ENCODE peak calls at places on chromosome 3, in five cellular contexts. Z is H1, Y is K562, I is IMR-90, E is keratinocyte. O is an unnamed sample.

GRCh38 chr3:69761896-69762789 is 22.9 kb downstream of the MITF start:
- DNase-seq in E (no peak), Z (no peak), Y (no peak), I (peak; percentile 88), O (no peak)

GRCh38 chr3:159830523-159831151 is 158.0 kb upstream of the IL12A start:
- DNase-seq in E (no peak), Y (no peak), Z (no peak), I (peak; percentile 52), O (no peak)

GRCh38 chr3:153289334-153289808 is 127.3 kb downstream of the RAP2B start:
- DNase-seq in Y (peak; percentile 69), Z (no peak), I (peak; percentile 63), E (no peak), O (no peak)

GRCh38 chr3:10121064-10121463 is 5.6 kb downstream of the BRK1 start:
- DNase-seq in I (no peak), E (no peak), Y (no peak), Z (no peak), O (no peak)

GRCh38 chr3:72317491-72317890 is 530.8 kb downstream of the SHQ1 start:
- DNase-seq in Y (no peak), I (peak; percentile 24), E (no peak), Z (no peak), O (no peak)

GRCh38 chr3:175430975-175431374 is 571.8 kb downstream of the NAALADL2 start:
- DNase-seq in Y (no peak), E (no peak), Z (no peak), I (no peak), O (no peak)

GRCh38 chr3:76585794-76586392 is 454.0 kb upstream of the ROBO2 start:
- DNase-seq in Y (peak; percentile 1), E (no peak), I (peak; percentile 32), Z (no peak), O (no peak)

GRCh38 chr3:160279657-160280056 is 54.4 kb downstream of the C3orf80 start:
- DNase-seq in Y (no peak), E (no peak), I (no peak), Z (no peak), O (no peak)

GRCh38 chr3:150216041-150216811 is 191.9 kb upstream of the TSC22D2 start:
- DNase-seq in Y (no peak), E (no peak), I (peak; percentile 61), Z (no peak), O (no peak)

GRCh38 chr3:150687613-150688012 is 16.1 kb downstream of the ERICH6 start:
- DNase-seq in Z (no peak), E (no peak), I (no peak), Y (peak; percentile 33), O (no peak)

GRCh38 chr3:160919942-160920341 is 163.9 kb downstream of the PPM1L start:
- DNase-seq in I (no peak), Y (no peak), E (no peak), Z (no peak), O (no peak)

GRCh38 chr3:76943671-76944070 is 96.2 kb upstream of the ROBO2 start:
- DNase-seq in I (peak; percentile 5), Y (no peak), Z (no peak), E (no peak), O (no peak)

GRCh38 chr3:97021778-97022177 is 207.4 kb downstream of the EPHA6 start:
- DNase-seq in Y (no peak), E (no peak), I (no peak), Z (no peak), O (no peak)

GRCh38 chr3:141659821-141660597 is 78.1 kb upstream of the RNF7 start:
- DNase-seq in E (no peak), I (peak; percentile 41), Y (peak; percentile 38), Z (no peak), O (no peak)

GRCh38 chr3:87161486-87161885 is 65.6 kb upstream of the CHMP2B start:
- DNase-seq in Y (no peak), E (no peak), Z (no peak), I (no peak), O (no peak)

GRCh38 chr3:193971268-193971751 is 164.6 kb upstream of the HES1 start:
- DNase-seq in Y (no peak), Z (no peak), I (no peak), E (no peak), O (no peak)

GRCh38 chr3:140863481-140864084 is 78.1 kb upstream of the SLC25A36 start:
- DNase-seq in I (peak; percentile 39), Y (peak; percentile 29), E (no peak), Z (peak; percentile 23), O (peak; percentile 53)

GRCh38 chr3:108388136-108389132 is 92.1 kb downstream of the HHLA2 start:
- DNase-seq in E (no peak), I (no peak), Z (no peak), Y (no peak), O (no peak)

GRCh38 chr3:185460719-185461350 is 38.0 kb downstream of the TMEM41A start:
- DNase-seq in Z (no peak), E (no peak), Y (peak; percentile 46), I (peak; percentile 34), O (no peak)

DNA sequence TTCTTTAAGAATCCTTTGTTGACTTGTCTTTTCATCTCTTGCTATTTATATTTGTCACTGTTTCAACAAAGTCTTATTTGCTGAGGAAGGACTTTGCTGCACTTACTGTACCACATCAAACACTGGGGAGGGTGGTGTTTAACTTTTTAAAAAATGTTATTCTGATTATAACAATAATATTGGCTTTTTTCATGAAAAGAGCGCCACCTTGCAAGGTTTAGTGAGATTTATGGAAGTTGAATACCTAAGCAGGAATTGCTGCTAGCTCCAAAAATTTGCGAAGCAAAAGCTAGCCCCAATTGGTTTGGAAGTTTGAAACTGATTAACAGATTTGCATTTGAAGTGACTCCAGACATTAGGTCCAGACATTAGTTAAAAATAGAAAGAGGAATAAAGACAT is 6.7 kb downstream of the ZIC1 start:
- DNase-seq in Z (no peak), I (no peak), E (no peak), Y (no peak), O (no peak)
- H3K27me3 ChIP-seq in Z (peaks cover 79% of the 10 kb centered on the region), I (peaks cover 78% of the 10 kb centered on the region), E (peaks cover 78% of the 10 kb centered on the region), Y (peaks cover 10% of the 10 kb centered on the region), O (no peaks in the 10 kb centered on the region)

GRCh38 chr3:128431803-128432300 is 34.8 kb downstream of the DNAJB8 start:
- DNase-seq in E (no peak), I (no peak), Z (no peak), Y (no peak), O (no peak)

GRCh38 chr3:128432898-128433629 is 33.6 kb downstream of the DNAJB8 start:
- DNase-seq in Z (no peak), I (no peak), E (no peak), Y (peak; percentile 44), O (no peak)

GRCh38 chr3:128430731-128431130 is 36.0 kb downstream of the DNAJB8 start:
- DNase-seq in E (no peak), Z (no peak), Y (no peak), I (no peak), O (no peak)

GRCh38 chr3:128433630-128434185 is 33.0 kb downstream of the DNAJB8 start:
- DNase-seq in E (no peak), I (no peak), Z (no peak), Y (no peak), O (no peak)

DNA sequence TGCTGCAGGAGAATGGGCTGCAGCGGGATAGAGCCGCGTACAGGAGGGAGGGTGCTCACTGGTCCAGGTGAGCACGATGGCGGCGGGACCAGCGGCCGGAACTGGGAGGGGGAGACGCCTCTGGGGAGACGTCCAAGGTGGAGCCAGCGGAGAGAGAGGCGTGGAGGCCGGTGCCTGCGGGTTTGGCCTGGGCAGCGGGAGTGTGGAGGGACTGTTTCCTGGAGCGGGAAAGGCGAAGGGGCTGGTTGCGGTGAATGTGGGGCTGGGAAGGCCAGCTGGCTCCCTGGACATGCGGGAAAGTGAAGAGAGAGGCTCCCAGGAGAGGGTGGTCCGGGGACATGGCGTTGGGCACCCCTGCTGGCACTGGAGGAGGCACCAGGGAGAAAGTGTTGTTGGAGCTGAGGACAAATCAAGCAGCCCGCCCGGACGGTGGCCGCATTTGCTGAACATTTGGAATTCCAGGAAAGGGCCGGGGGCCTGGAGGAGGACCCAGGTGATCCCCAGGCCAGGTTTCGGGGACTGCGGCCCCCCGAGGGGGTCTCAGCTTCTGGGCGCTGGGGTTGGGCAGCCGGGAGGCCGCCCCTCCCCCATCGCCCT is 34.3 kb downstream of the DNAJB8 start:
- DNase-seq in Y (no peak), Z (no peak), I (no peak), E (no peak), O (no peak)
- H2AFZ ChIP-seq in Y (peak overlapping the region; percentile 72), Z (peak overlapping the region; percentile 76), I (peak overlapping the region; percentile 63), E (no peak overlapping the region), O (no peak overlapping the region)

GRCh38 chr3:43997788-43998373 is 243.8 kb upstream of the TOPAZ1 start:
- DNase-seq in E (no peak), Y (no peak), Z (no peak), I (no peak), O (no peak)

GRCh38 chr3:43999920-44000319 is 241.8 kb upstream of the TOPAZ1 start:
- DNase-seq in Z (no peak), E (no peak), I (no peak), Y (no peak), O (no peak)

GRCh38 chr3:44000586-44000985 is 241.1 kb upstream of the TOPAZ1 start:
- DNase-seq in E (no peak), Y (no peak), I (no peak), Z (no peak), O (no peak)

GRCh38 chr3:43998374-43998840 is 243.3 kb upstream of the TOPAZ1 start:
- DNase-seq in Z (no peak), Y (no peak), E (no peak), I (no peak), O (no peak)

DNA sequence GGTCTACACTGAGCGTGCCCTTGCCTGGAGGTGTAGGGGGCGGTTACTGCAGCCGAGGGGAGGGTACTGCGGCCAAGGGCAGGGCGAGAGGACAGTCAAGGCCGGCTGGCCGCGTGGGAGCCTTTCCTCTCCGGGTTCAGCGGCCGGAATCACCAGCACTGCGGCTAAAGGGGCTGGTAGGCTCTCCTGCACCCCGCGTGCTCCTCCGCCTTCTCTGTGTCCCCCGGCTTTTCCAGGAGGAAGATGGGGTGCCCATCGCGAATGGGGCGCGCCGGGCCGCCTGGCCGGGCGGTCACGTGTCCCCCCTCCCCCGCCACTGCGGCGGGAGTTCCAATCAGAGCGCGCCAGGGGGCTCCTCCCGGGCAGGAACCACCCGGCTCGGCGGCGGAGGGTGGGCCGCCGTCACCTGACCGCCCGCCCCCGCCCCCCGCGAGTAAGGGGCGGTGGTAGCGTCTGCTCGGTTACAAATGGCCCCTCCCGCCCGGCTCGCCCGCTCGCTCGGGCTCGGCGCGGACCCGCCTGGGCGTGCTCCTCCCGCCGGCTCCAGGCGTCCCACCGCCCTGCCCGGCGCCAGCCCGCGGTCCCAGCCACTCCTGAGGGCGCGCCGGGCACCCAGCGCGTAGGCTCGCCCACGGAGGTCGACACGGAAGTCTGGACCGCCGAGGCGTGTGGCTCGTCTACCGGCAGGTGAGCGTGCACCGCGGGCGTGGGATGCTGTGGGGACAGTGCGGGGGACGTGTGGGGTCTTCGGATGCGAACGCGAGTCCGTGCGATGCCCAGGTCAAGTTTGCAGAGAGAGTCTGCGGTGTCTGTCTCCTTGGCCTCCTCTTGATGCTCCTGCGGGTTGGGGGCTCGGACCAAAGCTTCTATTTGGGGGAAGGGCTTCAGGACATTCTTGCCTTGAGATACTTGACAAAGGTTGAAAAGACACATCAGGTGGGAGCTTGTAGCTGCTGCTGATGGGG is 242.6 kb upstream of the TOPAZ1 start:
- DNase-seq in Z (no peak), E (no peak), I (no peak), Y (no peak), O (no peak)
- H3K27me3 ChIP-seq in Z (peaks cover 54% of the 10 kb centered on the region), E (peaks cover 45% of the 10 kb centered on the region), I (peaks cover 69% of the 10 kb centered on the region), Y (peaks cover 39% of the 10 kb centered on the region), O (no peaks in the 10 kb centered on the region)

DNA sequence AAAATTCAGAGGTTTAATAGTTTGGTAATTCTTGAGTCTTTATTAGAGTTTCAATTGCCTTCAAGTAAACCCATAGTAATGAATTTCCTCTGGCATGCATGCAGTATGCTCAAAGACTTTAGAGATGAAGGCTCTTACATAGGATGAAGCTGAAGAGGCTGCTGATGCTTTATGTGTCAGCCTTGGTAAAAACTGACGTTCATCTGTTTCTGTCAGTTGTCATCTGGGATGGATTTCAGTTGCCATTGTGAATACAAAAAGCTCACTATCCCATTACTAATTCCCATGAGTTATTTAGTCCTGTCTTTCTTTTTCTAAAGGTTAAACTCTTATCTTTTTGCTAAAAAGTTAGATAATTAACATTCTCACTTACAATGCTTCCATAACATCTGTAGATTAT is 136.9 kb upstream of the GBE1 start:
- DNase-seq in Y (no peak), E (no peak), Z (no peak), I (no peak), O (no peak)
- H2AFZ ChIP-seq in Y (no peak overlapping the region), E (no peak overlapping the region), Z (no peak overlapping the region), I (no peak overlapping the region), O (no peak overlapping the region)

O was measured in DND-41.